ENCODE peak calls at places on chromosomes 1 and 21, in ten cellular contexts. S, T, Y, B, C, K, X, Z, Q and H are unnamed samples.
A peak's percentile ranks its signal among the peaks of the same experiment; 100 is the strongest.

GRCh38 chr1:31954607-31955283 is 16.6 kb upstream of the PTP4A2 start:
- DNase-seq in S (no peak), T (no peak), Y (peak; percentile 92), B (peak; percentile 83), C (peak; percentile 99), K (peak; percentile 78), X (peak; percentile 89), Z (peak; percentile 97), Q (peak; percentile 88), H (no peak)

GRCh38 chr21:41530366-41530765 is 22.4 kb upstream of the TMPRSS2 start:
- DNase-seq in S (no peak), T (no peak), Y (no peak), B (no peak), C (no peak), K (no peak), X (no peak), Z (no peak), Q (no peak), H (no peak)

GRCh38 chr1:30690115-30690645 is 33.2 kb downstream of the MATN1 start:
- DNase-seq in S (no peak), T (no peak), Y (no peak), B (no peak), C (no peak), K (no peak), X (no peak), Z (no peak), Q (no peak), H (no peak)

GRCh38 chr1:43847290-43847689 is 86.3 kb upstream of the ARTN start:
- DNase-seq in S (no peak), T (no peak), Y (no peak), B (no peak), C (no peak), K (no peak), X (no peak), Z (no peak), Q (no peak), H (no peak)

GRCh38 chr1:113793878-113794834 is 18.1 kb downstream of the RSBN1 start:
- DNase-seq in S (no peak), T (no peak), Y (no peak), B (no peak), C (no peak), K (no peak), X (no peak), Z (peak; percentile 45), Q (no peak), H (no peak)

GRCh38 chr1:221397606-221398005 is 344.3 kb downstream of the DUSP10 start:
- DNase-seq in S (no peak), T (no peak), Y (no peak), B (no peak), C (no peak), K (no peak), X (no peak), Z (no peak), Q (no peak), H (no peak)

GRCh38 chr1:212737559-212737958 is 37.9 kb upstream of the BATF3 start:
- DNase-seq in S (no peak), T (no peak), Y (no peak), B (no peak), C (no peak), K (no peak), X (no peak), Z (no peak), Q (no peak), H (no peak)

GRCh38 chr1:5921671-5922070 is 70.6 kb downstream of the NPHP4 start:
- DNase-seq in S (no peak), T (no peak), Y (peak; percentile 25), B (no peak), C (no peak), K (no peak), X (no peak), Z (no peak), Q (no peak), H (no peak)

GRCh38 chr1:64161347-64162080 is 41.9 kb upstream of the UBE2U start:
- DNase-seq in S (no peak), T (no peak), Y (no peak), B (no peak), C (peak; percentile 71), K (no peak), X (no peak), Z (no peak), Q (no peak), H (no peak)

GRCh38 chr1:53145942-53146708 is 3.7 kb upstream of the SLC1A7 start:
- DNase-seq in S (peak; percentile 44), T (no peak), Y (peak; percentile 77), B (peak; percentile 28), C (peak; percentile 100), K (peak; percentile 93), X (peak; percentile 61), Z (peak; percentile 45), Q (peak; percentile 36), H (no peak)

GRCh38 chr1:8194481-8195227 is 123.3 kb upstream of the SLC45A1 start:
- DNase-seq in S (no peak), T (no peak), Y (no peak), B (no peak), C (peak; percentile 67), K (peak; percentile 82), X (no peak), Z (no peak), Q (no peak), H (no peak)

GRCh38 chr1:117860906-117861610 is 68.4 kb downstream of the GDAP2 start:
- DNase-seq in S (no peak), T (no peak), Y (no peak), B (no peak), C (peak; percentile 92), K (no peak), X (no peak), Z (no peak), Q (no peak), H (no peak)

GRCh38 chr21:44911384-44912157 is 9.1 kb downstream of the ITGB2 start:
- DNase-seq in S (no peak), T (peak; percentile 73), Y (peak; percentile 89), B (peak; percentile 82), C (no peak), K (no peak), X (peak; percentile 87), Z (peak; percentile 81), Q (peak; percentile 81), H (peak; percentile 88)

GRCh38 chr1:203462878-203463277 is 12.7 kb upstream of the PRELP start:
- DNase-seq in S (no peak), T (no peak), Y (no peak), B (no peak), C (peak; percentile 79), K (no peak), X (peak; percentile 82), Z (peak; percentile 87), Q (no peak), H (no peak)

GRCh38 chr1:157137051-157137772 is 983 bp downstream of the ETV3 start:
- DNase-seq in S (no peak), T (no peak), Y (peak; percentile 58), B (no peak), C (peak; percentile 28), K (peak; percentile 31), X (no peak), Z (peak; percentile 38), Q (peak; percentile 32), H (peak; percentile 19)

GRCh38 chr1:53919675-53920066 is 25.7 kb downstream of the DIO1 start:
- DNase-seq in S (no peak), T (no peak), Y (no peak), B (no peak), C (peak; percentile 29), K (no peak), X (no peak), Z (no peak), Q (no peak), H (no peak)

GRCh38 chr1:226882631-226883409 is 12.4 kb downstream of the PSEN2 start:
- DNase-seq in S (no peak), T (peak; percentile 60), Y (peak; percentile 57), B (no peak), C (peak; percentile 69), K (no peak), X (no peak), Z (no peak), Q (no peak), H (no peak)

GRCh38 chr1:1598720-1599029 is 1.3 kb downstream of the FNDC10 start:
- DNase-seq in S (no peak), T (no peak), Y (no peak), B (no peak), C (no peak), K (no peak), X (no peak), Z (no peak), Q (no peak), H (no peak)
- H3K27ac ChIP-seq in S (no peak overlapping the region), T (no peak overlapping the region), Y (no peak overlapping the region), B (no peak overlapping the region), C (no peak overlapping the region), K (no peak overlapping the region), X (no peak overlapping the region), Z (no peak overlapping the region), Q (no peak overlapping the region), H (no peak overlapping the region)

GRCh38 chr21:34862951-34863350 is 186.2 kb downstream of the RUNX1 start:
- DNase-seq in S (no peak), T (no peak), Y (no peak), B (no peak), C (no peak), K (no peak), X (no peak), Z (no peak), Q (no peak), H (no peak)
- H3K27ac ChIP-seq in S (no peak overlapping the region), T (no peak overlapping the region), Y (no peak overlapping the region), B (no peak overlapping the region), C (no peak overlapping the region), K (no peak overlapping the region), X (no peak overlapping the region), Z (no peak overlapping the region), Q (no peak overlapping the region), H (no peak overlapping the region)

DNA sequence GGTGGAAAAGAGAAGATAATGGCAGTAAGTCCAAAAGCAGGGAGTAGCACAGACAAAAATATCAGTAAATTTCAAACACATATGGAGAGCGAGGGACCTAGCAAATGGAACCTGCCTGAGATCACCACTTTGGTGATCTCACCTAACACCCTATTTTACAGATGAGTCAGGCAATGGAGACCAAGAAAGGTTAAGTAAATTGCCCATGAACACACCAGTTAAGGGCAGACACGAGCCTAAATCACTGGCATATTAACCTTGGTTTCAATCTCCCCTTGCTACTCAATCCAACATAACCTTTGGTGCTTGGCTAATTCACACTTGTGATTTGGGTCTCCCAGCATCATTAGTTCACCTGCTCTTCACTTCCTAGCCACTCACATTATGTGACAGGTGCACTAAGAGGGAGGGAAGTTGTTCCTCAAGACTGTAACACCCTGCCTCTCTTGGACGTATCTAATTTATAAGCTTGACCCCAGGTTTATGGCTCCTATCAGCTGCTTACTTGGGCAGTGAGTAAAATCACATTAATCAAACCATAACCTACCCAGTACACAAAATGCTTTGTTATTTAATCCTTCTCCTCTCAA is 11.5 kb downstream of the ZNF697 start:
- DNase-seq in S (no peak), T (no peak), Y (no peak), B (no peak), C (no peak), K (no peak), X (no peak), Z (no peak), Q (no peak), H (no peak)
- H3K27ac ChIP-seq in S (no peak overlapping the region), T (no peak overlapping the region), Y (no peak overlapping the region), B (peak overlapping the region; percentile 95), C (no peak overlapping the region), K (no peak overlapping the region), X (peak overlapping the region; percentile 3), Z (no peak overlapping the region), Q (peak overlapping the region; percentile 53), H (no peak overlapping the region)

DNA sequence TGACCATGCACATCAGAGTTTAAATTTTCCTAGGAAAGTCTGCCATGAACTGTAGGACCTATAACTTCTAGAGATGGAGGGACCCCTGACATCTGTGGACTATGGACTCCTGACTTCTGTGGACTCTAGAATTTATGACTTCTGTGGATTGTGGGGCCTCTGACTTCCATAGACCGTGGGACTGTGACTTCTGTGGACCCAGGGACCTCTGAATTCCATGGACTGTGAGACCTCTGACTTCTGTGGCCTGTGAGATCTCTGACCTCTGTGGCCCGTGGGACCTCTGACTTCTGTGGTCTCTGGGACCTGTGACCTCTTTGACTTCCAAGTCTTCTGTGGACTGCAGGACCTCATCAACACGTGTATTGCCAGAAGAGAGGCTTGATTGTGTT is 36.7 kb downstream of the PEX14 start:
- DNase-seq in S (no peak), T (peak; percentile 11), Y (no peak), B (no peak), C (no peak), K (no peak), X (no peak), Z (no peak), Q (no peak), H (no peak)
- H3K27ac ChIP-seq in S (peak overlapping the region; percentile 27), T (peak overlapping the region; percentile 87), Y (no peak overlapping the region), B (no peak overlapping the region), C (peak overlapping the region; percentile 55), K (peak overlapping the region; percentile 58), X (peak overlapping the region; percentile 71), Z (peak overlapping the region; percentile 17), Q (no peak overlapping the region), H (no peak overlapping the region)